ENCODE peak calls at places on chromosomes 16 and 17, in four cellular contexts. K is HL-60, D is K562, I is GM12878. F is an unnamed sample.

GRCh38 chr17:28717578-28718316 is at the start of gene RAB34:
- DNase-seq in K (no peak), D (no peak), I (no peak), F (no peak)

GRCh38 chr16:30982548-30983288 is 2.3 kb upstream of the HSD3B7 start:
- DNase-seq in K (no peak), D (no peak), I (no peak), F (no peak)

GRCh38 chr16:66925322-66925840 is at the start of gene RRAD:
- DNase-seq in K (no peak), D (peak), I (no peak), F (no peak)

GRCh38 chr16:46908540-46909372 is 24.6 kb downstream of the GPT2 start:
- DNase-seq in K (no peak), D (peak), I (no peak), F (no peak)

GRCh38 chr16:63581560-63581959 is 1540.3 kb downstream of the CDH11 start:
- DNase-seq in K (no peak), D (no peak), I (no peak), F (no peak)

GRCh38 chr17:29627951-29628350 is 5.2 kb upstream of the CORO6 start:
- DNase-seq in K (no peak), D (no peak), I (no peak), F (no peak)

GRCh38 chr17:13539421-13539820 is 62.3 kb downstream of the HS3ST3A1 start:
- DNase-seq in K (no peak), D (no peak), I (no peak), F (no peak)

GRCh38 chr16:73713817-73714495 is 582.7 kb upstream of the PSMD7 start:
- DNase-seq in K (peak), D (peak), I (no peak), F (no peak)

GRCh38 chr17:52237151-52237550 is 78.6 kb upstream of the CA10 start:
- DNase-seq in K (no peak), D (no peak), I (no peak), F (no peak)

GRCh38 chr17:28086519-28086918 is 44.0 kb downstream of the NLK start:
- DNase-seq in K (no peak), D (no peak), I (no peak), F (no peak)

GRCh38 chr17:81821603-81822311 is 11.3 kb downstream of the MCRIP1 start:
- DNase-seq in K (peak), D (peak), I (no peak), F (no peak)

GRCh38 chr16:48393843-48394703 is 8.9 kb upstream of the SIAH1 start:
- DNase-seq in K (no peak), D (peak), I (no peak), F (no peak)

GRCh38 chr17:49402706-49403105 is 12.0 kb downstream of the PHB1 start:
- DNase-seq in K (no peak), D (no peak), I (no peak), F (no peak)

GRCh38 chr17:40314557-40314953 is 5.6 kb downstream of the RARA start:
- DNase-seq in K (peak), D (no peak), I (no peak), F (no peak)

GRCh38 chr17:82328141-82328993 is 5.2 kb downstream of the SECTM1 start:
- DNase-seq in K (no peak), D (no peak), I (no peak), F (no peak)

GRCh38 chr17:57671546-57672204 is 73.4 kb downstream of the CCDC182 start:
- DNase-seq in K (peak), D (peak), I (no peak), F (peak)

GRCh38 chr17:80082403-80083135 is 18.8 kb upstream of the GAA start:
- DNase-seq in K (peak), D (peak), I (no peak), F (peak)

GRCh38 chr17:28963212-28963611 is 11.9 kb upstream of the PHF12 start:
- DNase-seq in K (no peak), D (no peak), I (no peak), F (no peak)

GRCh38 chr16:12462690-12463646 is 340.7 kb downstream of the CPPED1 start:
- DNase-seq in K (no peak), D (no peak), I (no peak), F (no peak)

GRCh38 chr17:73234746-73235145 is 26.9 kb downstream of the CPSF4L start:
- DNase-seq in K (no peak), D (no peak), I (no peak), F (no peak)

GRCh38 chr16:23080329-23080728 is 68.9 kb downstream of the USP31 start:
- DNase-seq in K (no peak), D (peak), I (no peak), F (no peak)

GRCh38 chr17:35432176-35433074 is at the start of gene SLFN12:
- DNase-seq in K (no peak), D (no peak), I (peak), F (peak)

GRCh38 chr17:30942311-30943079 is 20.8 kb downstream of the ADAP2 start:
- DNase-seq in K (no peak), D (no peak), I (no peak), F (no peak)

GRCh38 chr17:81655378-81656117 is 794 bp downstream of the PDE6G start:
- DNase-seq in K (no peak), D (no peak), I (no peak), F (no peak)

GRCh38 chr17:48618366-48618896 is 3.3 kb upstream of the HOXB8 start:
- DNase-seq in K (peak), D (peak), I (no peak), F (peak)

GRCh38 chr17:63365366-63366237 is 80.5 kb downstream of the CYB561 start:
- DNase-seq in K (no peak), D (no peak), I (no peak), F (no peak)

GRCh38 chr17:43030137-43030767 is 5.2 kb downstream of the RND2 start:
- DNase-seq in K (no peak), D (no peak), I (no peak), F (no peak)

GRCh38 chr16:28146536-28146935 is 65.2 kb downstream of the XPO6 start:
- DNase-seq in K (no peak), D (no peak), I (no peak), F (no peak)

GRCh38 chr17:75531724-75532090 is 6.2 kb downstream of the LLGL2 start:
- DNase-seq in K (no peak), D (no peak), I (no peak), F (no peak)

GRCh38 chr16:65704866-65705265 is 583.0 kb upstream of the CDH11 start:
- DNase-seq in K (no peak), D (no peak), I (no peak), F (no peak)

GRCh38 chr17:48904428-48904827 is 3.8 kb upstream of the UBE2Z start:
- DNase-seq in K (no peak), D (no peak), I (no peak), F (no peak)

GRCh38 chr17:64005734-64006167 is 7.6 kb downstream of the PRR29 start:
- DNase-seq in K (no peak), D (peak), I (no peak), F (no peak)

GRCh38 chr16:69005641-69006355 is 99.7 kb upstream of the HAS3 start:
- DNase-seq in K (no peak), D (no peak), I (peak), F (no peak)

GRCh38 chr16:88632587-88632930 is 5.8 kb upstream of the IL17C start:
- DNase-seq in K (no peak), D (no peak), I (no peak), F (no peak)

GRCh38 chr16:88631920-88632586 is 6.3 kb upstream of the IL17C start:
- DNase-seq in K (no peak), D (no peak), I (no peak), F (no peak)

GRCh38 chr16:88634994-88635670 is 3.2 kb upstream of the IL17C start:
- DNase-seq in K (no peak), D (no peak), I (no peak), F (no peak)

GRCh38 chr16:88634141-88634993 is 4.0 kb upstream of the IL17C start:
- DNase-seq in K (no peak), D (peak), I (peak), F (peak)

DNA sequence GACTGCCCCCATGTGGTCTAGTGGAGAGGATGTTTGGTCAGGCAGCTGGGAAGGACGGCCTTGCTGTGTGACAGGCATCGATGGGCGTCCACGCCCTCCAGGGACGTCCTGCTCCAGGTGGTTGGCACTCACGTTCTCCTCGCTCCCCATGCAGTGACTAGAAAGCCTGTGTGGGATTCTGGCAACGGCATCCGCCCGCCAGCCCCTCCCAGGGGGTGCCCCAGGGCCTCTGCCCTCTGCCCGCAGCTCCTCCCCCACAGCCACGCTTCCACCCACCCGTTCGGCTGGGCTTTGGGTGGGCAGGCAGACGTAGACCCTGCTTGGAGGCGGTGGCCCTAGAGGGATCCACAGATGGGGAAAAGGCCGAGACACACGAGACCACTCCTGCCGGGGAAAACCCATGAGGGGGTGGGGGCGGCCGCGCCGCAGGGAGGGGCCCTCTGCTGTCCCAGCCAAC is 4.7 kb upstream of the IL17C start:
- DNase-seq in K (no peak), D (peak), I (peak), F (peak)
- TF ChIP-seq SPI1 in K (no peak), D (no peak), I (no peak), F (no peak)

GRCh38 chr16:25135239-25135878 is 23.8 kb downstream of the LCMT1 start:
- DNase-seq in K (no peak), D (no peak), I (no peak), F (no peak)
- TF ChIP-seq SPI1 in K (no peak), D (no peak), I (no peak), F (no peak)

DNA sequence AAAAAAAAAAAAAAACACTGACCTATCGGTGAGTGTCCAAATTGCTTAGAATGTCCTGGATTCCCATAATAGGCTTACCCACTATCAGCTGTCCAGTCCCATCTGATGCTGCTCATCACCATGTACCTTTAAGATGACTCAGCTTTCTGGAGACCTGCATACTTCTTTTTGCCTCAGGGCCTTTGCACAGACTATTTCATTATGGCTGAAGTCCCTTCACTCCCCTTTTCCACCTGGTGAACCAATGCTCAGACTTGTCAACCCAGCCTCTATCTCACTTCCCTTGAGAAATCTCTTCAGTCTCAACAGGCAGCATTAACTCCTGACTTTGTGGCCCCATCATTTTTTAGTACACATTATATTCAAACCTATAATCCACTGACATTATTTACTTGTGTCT is 29.7 kb upstream of the NUDT7 start:
- DNase-seq in K (no peak), D (no peak), I (no peak), F (no peak)
- TF ChIP-seq SPI1 in K (no peak), D (no peak), I (no peak), F (no peak)

DNA sequence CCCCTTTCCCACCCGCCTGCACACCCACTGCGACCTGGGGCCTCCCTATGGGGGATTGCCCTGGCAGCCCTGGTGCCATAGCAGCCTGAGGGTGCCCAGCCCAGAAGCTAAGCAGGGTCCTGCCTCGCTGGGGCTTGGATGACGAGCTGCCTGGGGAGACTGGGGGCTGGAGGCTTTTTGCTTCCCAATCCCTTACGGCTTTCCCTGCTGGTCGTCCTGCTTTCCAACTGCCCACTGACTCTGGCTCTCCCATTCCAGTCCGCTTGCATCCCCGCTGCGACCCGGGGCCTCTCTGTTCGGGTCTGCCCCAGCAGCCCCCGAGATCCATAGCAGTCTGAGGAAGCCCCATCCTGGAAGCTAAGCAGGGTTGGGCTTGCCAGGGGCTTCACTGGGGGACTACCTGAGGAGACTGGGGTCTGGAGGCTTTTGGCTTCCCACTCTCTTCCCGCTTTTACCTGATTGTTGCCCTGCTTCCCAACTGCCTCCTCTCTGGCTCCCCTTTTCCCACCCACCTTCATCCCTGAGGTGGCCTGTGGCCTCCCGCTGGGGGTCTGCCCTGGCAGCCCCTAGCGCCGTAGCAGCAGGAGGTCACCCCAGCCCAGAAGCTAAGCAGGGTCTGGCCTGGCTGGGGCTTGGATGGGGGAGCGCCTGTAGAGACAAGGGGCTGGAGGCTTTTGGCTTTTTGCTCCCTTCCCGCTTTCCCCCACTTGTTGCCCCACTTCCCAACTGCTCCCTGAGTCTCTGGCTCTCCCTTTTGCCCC is 2292.8 kb downstream of the TP53TG3F start:
- DNase-seq in K (no peak), D (no peak), I (no peak), F (no peak)
- TF ChIP-seq SPI1 in K (no peak), D (no peak), I (no peak), F (no peak)

GRCh38 chr17:50560185-50560824 is at the start of gene CACNA1G:
- DNase-seq in K (peak), D (peak), I (no peak), F (peak)
- TF ChIP-seq SPI1 in K (no peak), D (no peak), I (no peak), F (no peak)

GRCh38 chr17:7130626-7131467 is 16.2 kb upstream of the ASGR2 start:
- DNase-seq in K (no peak), D (no peak), I (no peak), F (no peak)

GRCh38 chr17:7133424-7133823 is 18.8 kb upstream of the ASGR2 start:
- DNase-seq in K (peak), D (peak), I (peak), F (no peak)

GRCh38 chr17:7128174-7128573 is 13.6 kb upstream of the ASGR2 start:
- DNase-seq in K (no peak), D (no peak), I (no peak), F (no peak)

GRCh38 chr17:7132511-7133094 is 18.0 kb upstream of the ASGR2 start:
- DNase-seq in K (no peak), D (no peak), I (peak), F (peak)

GRCh38 chr17:7129311-7129710 is 14.7 kb upstream of the ASGR2 start:
- DNase-seq in K (no peak), D (no peak), I (no peak), F (no peak)
- TF ChIP-seq SPI1 in K (no peak), D (no peak), I (no peak), F (no peak)

DNA sequence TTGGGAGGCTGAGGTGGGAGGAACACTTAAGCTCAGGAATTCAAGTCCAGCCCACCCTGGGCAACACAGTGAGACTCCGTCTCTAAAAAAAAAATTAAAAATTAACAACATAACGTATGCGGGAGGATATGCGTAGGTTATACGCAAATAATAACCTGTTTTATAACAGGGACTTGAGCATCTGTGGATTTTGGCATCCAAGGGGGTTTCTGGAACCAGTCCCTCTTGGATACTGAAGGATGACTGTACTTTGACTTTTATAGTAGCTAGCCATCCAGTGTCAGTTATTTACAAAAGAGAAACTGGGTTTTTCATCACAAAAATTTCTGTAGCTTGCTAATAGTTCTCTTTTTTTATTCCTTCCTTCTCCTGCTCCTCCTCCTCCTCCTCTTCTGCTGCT is 64.5 kb downstream of the TNRC6C start:
- DNase-seq in K (no peak), D (no peak), I (no peak), F (no peak)
- TF ChIP-seq SPI1 in K (no peak), D (no peak), I (no peak), F (no peak)

GRCh38 chr16:5621826-5622225 is 524.2 kb upstream of the EEF2KMT start:
- DNase-seq in K (no peak), D (no peak), I (no peak), F (no peak)

GRCh38 chr16:5619314-5619713 is 521.7 kb upstream of the EEF2KMT start:
- DNase-seq in K (no peak), D (no peak), I (no peak), F (no peak)

GRCh38 chr16:5616841-5617240 is 519.2 kb upstream of the EEF2KMT start:
- DNase-seq in K (no peak), D (no peak), I (no peak), F (no peak)

GRCh38 chr16:5615868-5616642 is 518.5 kb upstream of the EEF2KMT start:
- DNase-seq in K (peak), D (peak), I (no peak), F (peak)
- TF ChIP-seq SPI1 in K (no peak), D (peak), I (peak), F (peak)

F was measured in GM12891.